ENCODE peak calls at places on chromosomes 4 and X, in four cellular contexts. S is upper lobe of right lung; J is right lobe of liver; L is Jurkat, Clone E6-1. X is an unnamed sample.
A peak's percentile ranks its signal among the peaks of the same experiment; 100 is the strongest.

GRCh38 chrX:122439836-122440235 is 744.2 kb upstream of the GRIA3 start:
- DNase-seq in J (no peak), L (no peak), S (no peak), X (no peak)

GRCh38 chr4:105944535-105944934 is 49.3 kb downstream of the NPNT start:
- DNase-seq in L (no peak), J (no peak), S (no peak), X (no peak)

GRCh38 chr4:6701371-6701770 is 7.7 kb downstream of the S100P start:
- DNase-seq in L (peak; percentile 34), S (no peak), J (no peak), X (no peak)

GRCh38 chr4:170089274-170089742 is 448 bp downstream of the AADAT start:
- DNase-seq in L (peak; percentile 63), S (no peak), J (peak; percentile 25), X (no peak)

GRCh38 chrX:109974906-109975655 is 27.8 kb upstream of the TMEM164 start:
- DNase-seq in S (no peak), J (no peak), L (no peak), X (no peak)

GRCh38 chrX:54994099-54994498 is at the start of gene PFKFB1:
- DNase-seq in S (no peak), J (peak; percentile 64), L (no peak), X (no peak)

GRCh38 chr4:5955201-5955821 is 62.4 kb upstream of the CRMP1 start:
- DNase-seq in J (no peak), L (no peak), S (peak; percentile 50), X (no peak)

GRCh38 chr4:110629780-110630500 is 7.1 kb upstream of the PITX2 start:
- DNase-seq in J (no peak), L (no peak), S (no peak), X (no peak)

GRCh38 chrX:37302569-37302968 is 46.6 kb upstream of the PRRG1 start:
- DNase-seq in S (no peak), L (peak; percentile 1), J (peak; percentile 20), X (no peak)

GRCh38 chrX:18973527-18974192 is 10.3 kb downstream of the PHKA2 start:
- DNase-seq in J (no peak), S (no peak), L (no peak), X (no peak)

GRCh38 chrX:133786382-133786781 is 199.0 kb downstream of the GPC3 start:
- DNase-seq in J (no peak), S (no peak), L (no peak), X (no peak)

GRCh38 chrX:7047951-7048350 is 99.6 kb upstream of the STS start:
- DNase-seq in S (no peak), L (no peak), J (no peak), X (no peak)

GRCh38 chr4:172982151-172982590 is 186.4 kb upstream of the GALNT7 start:
- DNase-seq in J (no peak), S (no peak), L (no peak), X (no peak)

GRCh38 chr4:97841512-97841911 is 301.8 kb downstream of the STPG2 start:
- DNase-seq in S (no peak), L (no peak), J (no peak), X (no peak)

GRCh38 chrX:42948723-42949122 is 170.8 kb upstream of the PPP1R2C start:
- DNase-seq in S (no peak), L (no peak), J (no peak), X (peak; percentile 24)

GRCh38 chrX:45712067-45712466 is 511.4 kb upstream of the DIPK2B start:
- DNase-seq in L (no peak), J (no peak), S (no peak), X (no peak)

GRCh38 chr4:52173470-52174055 is 122.5 kb downstream of the SPATA18 start:
- DNase-seq in J (peak; percentile 44), L (no peak), S (no peak), X (no peak)

GRCh38 chr4:19623866-19624265 is 627.8 kb upstream of the SLIT2 start:
- DNase-seq in J (no peak), S (no peak), L (no peak), X (no peak)

GRCh38 chrX:40153335-40154221 is 55.8 kb upstream of the BCOR start:
- DNase-seq in L (peak; percentile 67), J (peak; percentile 58), S (peak; percentile 76), X (peak; percentile 22)

GRCh38 chr4:126647756-126648396 is 984.9 kb upstream of the INTU start:
- DNase-seq in L (peak; percentile 58), J (no peak), S (no peak), X (no peak)

GRCh38 chr4:90357117-90357710 is 230.0 kb downstream of the CCSER1 start:
- DNase-seq in J (no peak), L (peak; percentile 6), S (no peak), X (no peak)

GRCh38 chrX:43474321-43474720 is 181.8 kb upstream of the MAOA start:
- DNase-seq in S (no peak), L (no peak), J (no peak), X (no peak)

GRCh38 chr4:114208747-114209146 is 229.3 kb upstream of the ARSJ start:
- DNase-seq in L (no peak), S (no peak), J (no peak), X (no peak)

GRCh38 chr4:56424697-56425514 is 10.5 kb downstream of the PPAT start:
- DNase-seq in J (no peak), S (no peak), L (no peak), X (no peak)

GRCh38 chrX:2626750-2627149 is 64.3 kb upstream of the CD99 start:
- DNase-seq in S (no peak), J (no peak), L (no peak), X (no peak)

GRCh38 chr4:155426953-155427352 is 50.2 kb upstream of the MAP9 start:
- DNase-seq in S (no peak), J (no peak), L (no peak), X (no peak)

GRCh38 chr4:103915224-103915869 is 195.6 kb upstream of the TACR3 start:
- DNase-seq in S (no peak), J (no peak), L (peak; percentile 7), X (no peak)

GRCh38 chr4:29708473-29708872 is 1011.7 kb upstream of the PCDH7 start:
- DNase-seq in J (no peak), L (no peak), S (no peak), X (no peak)

GRCh38 chr4:133000012-133000411 is 149.1 kb upstream of the PCDH10 start:
- DNase-seq in S (no peak), L (peak; percentile 96), J (no peak), X (no peak)

GRCh38 chr4:124253080-124253479 is 459.5 kb downstream of the ANKRD50 start:
- DNase-seq in S (no peak), J (no peak), L (no peak), X (no peak)

X was measured in central memory CD8-positive, alpha-beta T cell.